ENCODE peak calls at places on chromosome 9, in nine cellular contexts. H is WTC11; C is brain microvascular endothelial cell; U is PC-9; Q is progenitor cell of endocrine pancreas; I is CD4-positive, alpha-beta T cell; N is neural progenitor cell; F is dorsolateral prefrontal cortex; A is heart right ventricle. O is an unnamed sample.

GRCh38 chr9:137422668-137423000 is 328 bp downstream of the EXD3 start:
- DNase-seq in I (no peak), N (peak; percentile 69), A (no peak), F (no peak), C (no peak), H (peak; percentile 39), U (no peak), Q (no peak), O (no peak)

GRCh38 chr9:121865884-121866283 is 214.4 kb downstream of the DAB2IP start:
- DNase-seq in U (no peak), H (no peak), F (no peak), I (no peak), A (no peak), C (no peak), Q (no peak), N (no peak), O (no peak)

GRCh38 chr9:124342946-124343485 is 72.2 kb downstream of the PSMB7 start:
- DNase-seq in C (peak; percentile 85), F (peak; percentile 81), N (peak; percentile 75), H (no peak), Q (no peak), A (peak; percentile 22), I (no peak), U (peak; percentile 78), O (peak; percentile 89)

GRCh38 chr9:131394464-131395026 is 659 bp downstream of the PRRC2B start:
- DNase-seq in C (no peak), H (peak; percentile 39), F (no peak), Q (peak; percentile 35), N (peak; percentile 72), I (peak; percentile 36), A (peak; percentile 54), U (no peak), O (peak; percentile 25)

GRCh38 chr9:14652729-14653377 is 40.4 kb downstream of the ZDHHC21 start:
- DNase-seq in U (no peak), A (no peak), I (no peak), Q (no peak), F (no peak), N (peak; percentile 43), H (no peak), C (no peak), O (peak; percentile 25)

GRCh38 chr9:96491079-96491879 is 41.3 kb downstream of the HABP4 start:
- DNase-seq in U (no peak), I (no peak), F (no peak), C (no peak), N (no peak), Q (no peak), A (no peak), H (no peak), O (no peak)

GRCh38 chr9:74770508-74771261 is 117.0 kb downstream of the TRPM6 start:
- DNase-seq in Q (peak; percentile 12), A (no peak), N (peak; percentile 49), U (no peak), F (no peak), I (peak; percentile 12), C (peak; percentile 5), H (peak; percentile 87), O (no peak)

GRCh38 chr9:127711226-127711701 is 4.2 kb downstream of the PTRH1 start:
- DNase-seq in I (no peak), N (no peak), F (no peak), U (no peak), A (no peak), H (no peak), Q (no peak), C (no peak), O (no peak)

GRCh38 chr9:116718111-116718510 is 31.0 kb downstream of the TRIM32 start:
- DNase-seq in U (no peak), N (no peak), C (no peak), A (no peak), F (no peak), I (no peak), Q (no peak), H (no peak), O (no peak)

GRCh38 chr9:121768416-121769015 is 117.1 kb downstream of the DAB2IP start:
- DNase-seq in N (no peak), Q (no peak), U (no peak), H (no peak), A (no peak), F (no peak), I (no peak), C (no peak), O (no peak)

GRCh38 chr9:114317665-114318357 is 5.1 kb upstream of the ORM1 start:
- DNase-seq in F (no peak), I (no peak), Q (no peak), N (no peak), A (no peak), H (no peak), U (no peak), C (no peak), O (peak; percentile 15)

GRCh38 chr9:129550199-129550839 is 70.6 kb downstream of the C9orf50 start:
- DNase-seq in F (peak; percentile 84), A (peak; percentile 76), N (peak; percentile 82), I (no peak), C (peak; percentile 42), Q (peak; percentile 55), H (peak; percentile 56), U (no peak), O (peak; percentile 40)

GRCh38 chr9:19186240-19186639 is 44.3 kb upstream of the DENND4C start:
- DNase-seq in C (no peak), N (no peak), F (no peak), I (no peak), Q (no peak), A (no peak), H (no peak), U (peak; percentile 78), O (no peak)

GRCh38 chr9:98438701-98439100 is 183.3 kb upstream of the TBC1D2 start:
- DNase-seq in A (no peak), H (no peak), Q (no peak), U (no peak), C (no peak), N (no peak), F (no peak), I (no peak), O (peak; percentile 6)

GRCh38 chr9:126397056-126397455 is 70.4 kb downstream of the MVB12B start:
- DNase-seq in Q (no peak), I (peak; percentile 39), H (no peak), A (no peak), N (no peak), C (no peak), U (no peak), F (no peak), O (no peak)

GRCh38 chr9:123358181-123358894 is 2.3 kb downstream of the CRB2 start:
- DNase-seq in H (no peak), C (no peak), U (no peak), N (peak; percentile 96), I (no peak), F (peak; percentile 80), A (no peak), Q (no peak), O (no peak)

DNA sequence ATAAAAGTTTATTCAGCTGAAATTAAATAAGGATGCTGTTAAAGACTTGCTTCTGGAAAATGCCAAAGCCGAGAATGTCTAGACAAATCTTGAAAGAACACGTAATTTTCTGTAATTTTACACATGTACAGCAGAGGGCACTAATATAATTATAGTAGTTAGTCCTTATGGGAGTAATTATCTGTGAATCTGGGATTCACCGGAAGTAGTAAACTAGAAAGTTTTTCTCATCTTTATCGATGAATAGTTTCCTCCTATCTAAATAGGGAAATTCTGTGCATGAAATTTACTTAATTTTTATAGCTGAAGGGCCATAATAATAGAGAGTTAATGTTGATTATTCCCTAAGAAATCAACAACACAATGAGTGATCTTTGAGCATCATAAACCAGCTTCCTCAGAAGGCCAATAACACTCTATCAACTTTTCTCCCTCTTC is 18.4 kb upstream of the CNTLN start:
- DNase-seq in A (no peak), C (no peak), N (peak; percentile 44), F (no peak), I (no peak), Q (no peak), H (no peak), U (peak; percentile 42), O (peak; percentile 57)
- TF ChIP-seq CTCF in A (peak; percentile 70), C (no peak), N (peak; percentile 63), F (peak; percentile 62), I (no peak), Q (peak; percentile 65), H (peak; percentile 27), U (peak; percentile 66), O (peak; percentile 81)

GRCh38 chr9:81556923-81557322 is 132.4 kb downstream of the TLE1 start:
- DNase-seq in F (no peak), A (no peak), N (no peak), H (no peak), Q (no peak), I (no peak), U (no peak), C (no peak), O (no peak)

GRCh38 chr9:81550207-81550583 is 139.2 kb downstream of the TLE1 start:
- DNase-seq in F (no peak), Q (no peak), H (no peak), A (no peak), I (no peak), C (no peak), N (no peak), U (no peak), O (no peak)

GRCh38 chr9:81549500-81550206 is 139.7 kb downstream of the TLE1 start:
- DNase-seq in A (no peak), C (no peak), N (peak; percentile 6), H (no peak), F (no peak), I (no peak), Q (no peak), U (no peak), O (no peak)

GRCh38 chr9:81548911-81549310 is 140.4 kb downstream of the TLE1 start:
- DNase-seq in I (no peak), F (no peak), N (no peak), Q (no peak), U (no peak), C (no peak), H (no peak), A (no peak), O (no peak)

GRCh38 chr9:81552571-81552970 is 136.8 kb downstream of the TLE1 start:
- DNase-seq in N (no peak), A (peak; percentile 18), U (no peak), I (no peak), F (no peak), H (no peak), Q (no peak), C (no peak), O (no peak)
- TF ChIP-seq CTCF in N (no peak), A (no peak), U (no peak), I (no peak), F (no peak), H (no peak), Q (no peak), C (peak; percentile 11), O (no peak)

GRCh38 chr9:6616976-6617375 is 28.6 kb downstream of the GLDC start:
- DNase-seq in H (no peak), C (no peak), N (no peak), U (no peak), I (no peak), Q (no peak), A (no peak), F (no peak), O (no peak)
- TF ChIP-seq CTCF in H (no peak), C (no peak), N (no peak), U (no peak), I (no peak), Q (no peak), A (no peak), F (no peak), O (no peak)

DNA sequence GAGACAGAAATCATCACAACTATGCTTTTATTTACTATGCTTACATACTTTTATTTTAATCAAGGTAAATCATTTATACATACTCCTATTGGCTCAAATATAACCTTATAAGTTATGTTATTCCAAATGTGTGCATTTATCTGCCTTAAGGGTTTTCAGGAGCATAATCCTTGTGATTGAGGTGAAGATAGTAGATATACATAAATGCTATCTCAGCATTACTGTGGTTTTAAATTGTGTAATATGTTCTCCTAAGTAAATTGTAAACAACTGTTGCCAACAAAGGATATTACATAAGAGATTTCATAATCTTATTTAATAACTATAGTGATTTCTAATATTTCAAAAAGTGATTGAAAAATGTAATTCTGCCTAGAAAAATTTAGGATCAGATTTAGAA is 1374.8 kb upstream of the DMAC1 start:
- DNase-seq in H (no peak), N (no peak), I (no peak), A (no peak), Q (no peak), U (no peak), C (no peak), F (no peak), O (no peak)
- TF ChIP-seq CTCF in H (no peak), N (no peak), I (no peak), A (no peak), Q (no peak), U (no peak), C (no peak), F (no peak), O (no peak)

O was measured in HFFc6.